ENCODE peak calls at places on chromosomes 13 and 19, in ten cellular contexts. U is Kasumi-1, D is iPS-NIHi11, O is erythroblast, S is lower lobe of right lung, P is Peyer's patch, V is lower leg skin, L is non-pigmented ciliary epithelial cell, T is HFF-Myc, Q is NCI-H510A. W is an unnamed sample.

GRCh38 chr13:39892731-39893293 is 237.3 kb downstream of the COG6 start:
- DNase-seq in T (no peak), O (no peak), P (no peak), Q (no peak), U (peak; percentile 4), S (no peak), L (no peak), V (no peak), D (no peak), W (no peak)

GRCh38 chr13:113110048-113110851 is 4.7 kb downstream of the F7 start:
- DNase-seq in U (no peak), L (no peak), S (peak; percentile 49), D (no peak), Q (no peak), V (peak; percentile 85), O (no peak), T (no peak), P (peak; percentile 44), W (peak; percentile 59)

GRCh38 chr19:49570997-49571676 is 9.2 kb downstream of the NOSIP start:
- DNase-seq in V (no peak), P (no peak), S (no peak), O (no peak), D (peak; percentile 39), Q (peak; percentile 18), L (no peak), U (peak; percentile 86), T (no peak), W (no peak)

GRCh38 chr19:55276720-55277430 is 3.0 kb downstream of the HSPBP1 start:
- DNase-seq in S (no peak), P (no peak), O (no peak), D (no peak), V (no peak), T (no peak), U (no peak), Q (no peak), L (no peak), W (no peak)

GRCh38 chr19:8631425-8631819 is 989 bp downstream of the NFILZ start:
- DNase-seq in D (peak; percentile 53), L (no peak), V (peak; percentile 90), P (no peak), O (no peak), T (no peak), Q (no peak), U (no peak), S (no peak), W (no peak)

GRCh38 chr19:52942371-52943133 is 19.3 kb upstream of the ZNF888 start:
- DNase-seq in P (peak; percentile 97), L (peak; percentile 52), V (peak; percentile 99), O (peak; percentile 94), D (peak; percentile 76), T (no peak), U (peak; percentile 54), S (peak; percentile 95), Q (no peak), W (peak; percentile 98)

GRCh38 chr13:33111414-33112110 is 95.3 kb downstream of the KL start:
- DNase-seq in D (no peak), S (no peak), V (no peak), T (no peak), O (no peak), P (no peak), L (no peak), Q (no peak), U (no peak), W (no peak)

GRCh38 chr19:52901842-52902241 is 4.4 kb upstream of the ZNF320 start:
- DNase-seq in S (no peak), V (no peak), U (no peak), Q (no peak), D (no peak), L (no peak), T (no peak), P (no peak), O (no peak), W (no peak)

GRCh38 chr13:113129480-113129879 is 6.9 kb downstream of the F10 start:
- DNase-seq in T (no peak), V (peak; percentile 80), U (no peak), L (no peak), Q (no peak), S (peak; percentile 41), P (no peak), O (no peak), D (peak; percentile 55), W (no peak)

GRCh38 chr13:41370736-41371135 is 59.7 kb downstream of the NAA16 start:
- DNase-seq in T (peak; percentile 66), O (no peak), Q (no peak), U (no peak), V (no peak), P (no peak), D (no peak), S (no peak), L (no peak), W (no peak)

GRCh38 chr19:16467581-16467980 is 4.2 kb downstream of the EPS15L1 start:
- DNase-seq in D (no peak), U (no peak), O (no peak), V (no peak), P (no peak), S (no peak), T (no peak), L (no peak), Q (no peak), W (no peak)

GRCh38 chr13:20566424-20566916 is 487 bp upstream of the IFT88 start:
- DNase-seq in O (peak; percentile 80), Q (peak; percentile 80), L (peak; percentile 34), P (peak; percentile 83), T (peak; percentile 39), S (no peak), V (peak; percentile 86), U (peak; percentile 31), D (no peak), W (no peak)

GRCh38 chr19:39402417-39403297 is 4.0 kb upstream of the ZFP36 start:
- DNase-seq in L (no peak), S (peak; percentile 96), T (peak; percentile 73), P (peak; percentile 93), U (peak; percentile 87), V (peak; percentile 99), Q (peak; percentile 47), D (peak; percentile 79), O (peak; percentile 91), W (peak; percentile 98)

GRCh38 chr19:46759817-46760333 is 13.6 kb upstream of the STRN4 start:
- DNase-seq in V (no peak), U (no peak), L (no peak), T (peak; percentile 56), Q (no peak), P (no peak), D (no peak), O (no peak), S (no peak), W (no peak)

GRCh38 chr19:28960586-28960985 is 252.4 kb downstream of the UQCRFS1 start:
- DNase-seq in O (no peak), L (no peak), U (no peak), S (no peak), V (no peak), D (no peak), Q (no peak), P (no peak), T (no peak), W (no peak)

GRCh38 chr19:16001481-16002312 is 52.9 kb downstream of the OR10H4 start:
- DNase-seq in O (no peak), V (no peak), Q (no peak), D (no peak), S (no peak), P (peak; percentile 48), T (peak; percentile 14), U (peak; percentile 36), L (peak; percentile 14), W (peak; percentile 64)

W was measured in ascending aorta.